ENCODE peak calls at places on chromosome 14, in five cellular contexts. O is A549, H is HepG2, E is endothelial cell of umbilical vein, N is K562. B is an unnamed sample.

GRCh38 chr14:99540196-99541032 is 59.2 kb downstream of the CCNK start:
- DNase-seq in H (no peak), O (no peak), E (no peak), N (no peak), B (no peak)

GRCh38 chr14:50084666-50085065 is 31.7 kb downstream of the VCPKMT start:
- DNase-seq in N (no peak), E (no peak), O (no peak), H (no peak), B (no peak)

GRCh38 chr14:44767646-44768173 is 194.0 kb downstream of the KLHL28 start:
- DNase-seq in H (no peak), N (no peak), O (no peak), E (no peak), B (no peak)

GRCh38 chr14:69284170-69284569 is 24.2 kb downstream of the GALNT16 start:
- DNase-seq in O (no peak), H (no peak), E (no peak), N (no peak), B (no peak)

GRCh38 chr14:63996575-63997220 is 143.9 kb downstream of the SYNE2 start:
- DNase-seq in N (no peak), E (peak; percentile 16), O (no peak), H (no peak), B (no peak)

GRCh38 chr14:87995500-87996275 is 2.7 kb upstream of the GALC start:
- DNase-seq in N (no peak), H (peak; percentile 85), E (no peak), O (no peak), B (no peak)

GRCh38 chr14:54650331-54651017 is 83.5 kb downstream of the SAMD4A start:
- DNase-seq in E (peak; percentile 93), H (peak; percentile 78), N (no peak), O (peak; percentile 21), B (no peak)

GRCh38 chr14:91569301-91569700 is 59.2 kb upstream of the PPP4R3A start:
- DNase-seq in H (no peak), E (no peak), N (no peak), O (no peak), B (no peak)

GRCh38 chr14:102295301-102295700 is 9.7 kb downstream of the MOK start:
- DNase-seq in E (no peak), H (no peak), O (peak; percentile 51), N (no peak), B (no peak)

GRCh38 chr14:29897181-29897580 is 30.5 kb downstream of the PRKD1 start:
- DNase-seq in E (no peak), H (no peak), O (no peak), N (no peak), B (no peak)

GRCh38 chr14:23483216-23483854 is 13.8 kb downstream of the NGDN start:
- DNase-seq in E (no peak), N (peak; percentile 50), H (peak; percentile 69), O (peak; percentile 60), B (no peak)

GRCh38 chr14:59321184-59321952 is 132.9 kb downstream of the DAAM1 start:
- DNase-seq in O (no peak), E (peak; percentile 90), H (no peak), N (no peak), B (no peak)

GRCh38 chr14:59317782-59318505 is 129.5 kb downstream of the DAAM1 start:
- DNase-seq in E (no peak), O (no peak), N (no peak), H (no peak), B (no peak)

GRCh38 chr14:59320771-59321170 is 132.3 kb downstream of the DAAM1 start:
- DNase-seq in H (no peak), E (no peak), O (no peak), N (no peak), B (no peak)

GRCh38 chr14:59317346-59317745 is 128.9 kb downstream of the DAAM1 start:
- DNase-seq in N (no peak), H (no peak), O (no peak), E (no peak), B (no peak)

DNA sequence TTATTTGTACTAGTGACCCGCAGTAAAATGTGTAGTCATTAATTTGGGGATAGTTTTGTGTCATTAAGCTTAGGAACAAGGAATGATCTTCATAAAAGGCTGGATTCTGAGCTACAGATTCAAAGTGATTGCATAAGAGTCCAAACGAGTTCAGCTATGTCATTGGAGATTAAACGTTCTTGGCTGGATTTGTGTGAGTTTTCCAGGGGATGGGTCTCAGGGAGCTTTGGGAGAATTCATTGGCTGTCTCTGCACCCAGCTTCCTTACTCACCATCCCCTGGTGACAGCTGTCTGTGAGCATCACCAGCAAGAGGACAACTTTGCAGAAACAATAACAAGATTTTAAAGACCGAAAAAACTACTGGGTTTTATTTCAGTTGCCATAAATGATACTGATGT is 130.4 kb downstream of the DAAM1 start:
- DNase-seq in H (no peak), O (no peak), N (no peak), E (no peak), B (no peak)
- H3K4me1 ChIP-seq in H (peaks cover 55% of the 10 kb centered on the region), O (peaks cover 20% of the 10 kb centered on the region), N (no peaks in the 10 kb centered on the region), E (peaks cover 21% of the 10 kb centered on the region), B (peaks cover 7% of the 10 kb centered on the region)

GRCh38 chr14:77026930-77027537 is 1.5 kb downstream of the IRF2BPL start:
- DNase-seq in E (peak; percentile 52), H (no peak), N (peak; percentile 38), O (no peak), B (no peak)

GRCh38 chr14:77027538-77028383 is 747 bp downstream of the IRF2BPL start:
- DNase-seq in H (no peak), E (peak; percentile 64), N (peak; percentile 75), O (peak; percentile 65), B (no peak)

GRCh38 chr14:77024171-77024627 is 4.3 kb downstream of the IRF2BPL start:
- DNase-seq in N (peak; percentile 36), H (peak; percentile 66), E (no peak), O (no peak), B (no peak)

GRCh38 chr14:77025744-77026165 is 2.8 kb downstream of the IRF2BPL start:
- DNase-seq in N (no peak), E (peak; percentile 35), H (no peak), O (no peak), B (no peak)

GRCh38 chr14:77026166-77026929 is 2.2 kb downstream of the IRF2BPL start:
- DNase-seq in O (no peak), H (no peak), N (no peak), E (peak; percentile 61), B (no peak)
- TF ChIP-seq MAX in O (peak; percentile 74), H (no peak), N (peak; percentile 24), E (no peak), B (no peak)

DNA sequence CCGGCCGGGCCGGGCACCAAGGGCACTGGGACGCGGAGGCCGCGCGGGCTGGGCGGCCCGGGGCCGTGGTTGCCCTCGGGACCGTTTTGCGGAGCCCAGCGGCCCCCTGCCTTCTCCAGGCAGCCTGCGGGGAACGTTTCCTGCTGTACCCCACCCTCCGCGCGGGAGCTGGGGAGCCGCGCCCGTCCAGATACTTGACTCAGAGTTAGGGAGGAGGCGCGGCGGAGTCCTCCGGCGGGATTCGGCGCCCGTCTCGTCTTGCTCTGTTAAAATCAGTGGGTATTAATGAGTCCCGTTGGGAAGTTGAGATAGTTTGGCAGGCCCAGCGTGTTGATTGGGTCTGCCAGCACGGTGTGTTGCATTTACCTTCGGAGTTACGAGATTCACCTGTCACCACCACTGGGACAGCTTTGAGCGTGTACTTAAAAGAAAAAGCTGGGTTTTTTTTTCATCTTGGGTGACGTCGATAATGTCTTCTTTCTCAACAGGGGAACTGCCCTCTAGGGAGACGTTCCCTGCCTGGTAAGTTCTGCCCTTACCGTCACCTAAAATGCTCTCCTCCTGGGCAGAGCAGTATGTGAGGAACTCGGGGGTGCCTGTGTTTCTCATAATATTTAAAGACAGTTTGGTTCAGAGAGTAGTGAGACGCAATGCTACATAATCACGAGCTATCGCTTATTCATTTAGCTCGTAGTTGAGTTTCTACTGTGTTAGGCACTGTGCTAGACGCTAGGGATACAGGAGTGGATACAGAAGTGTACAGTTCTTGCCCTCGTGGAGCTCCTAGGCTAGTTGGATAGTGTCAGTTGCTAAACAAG is 596 bp downstream of the DLST start:
- DNase-seq in E (peak; percentile 70), H (no peak), O (peak; percentile 43), N (no peak), B (no peak)
- H3K4me1 ChIP-seq in E (peaks cover 24% of the 10 kb centered on the region), H (peaks cover 70% of the 10 kb centered on the region), O (peaks cover 56% of the 10 kb centered on the region), N (peaks cover 16% of the 10 kb centered on the region), B (peaks cover 8% of the 10 kb centered on the region)

GRCh38 chr14:24976599-24976998 is 73.3 kb downstream of the STXBP6 start:
- DNase-seq in O (no peak), N (no peak), E (no peak), H (no peak), B (no peak)

GRCh38 chr14:24975393-24975792 is 74.6 kb downstream of the STXBP6 start:
- DNase-seq in N (no peak), H (no peak), E (no peak), O (no peak), B (no peak)

GRCh38 chr14:24979725-24980239 is 70.2 kb downstream of the STXBP6 start:
- DNase-seq in N (no peak), H (no peak), O (no peak), E (no peak), B (no peak)

GRCh38 chr14:24982472-24983155 is 67.3 kb downstream of the STXBP6 start:
- DNase-seq in E (peak; percentile 80), N (no peak), O (no peak), H (peak; percentile 94), B (no peak)

DNA sequence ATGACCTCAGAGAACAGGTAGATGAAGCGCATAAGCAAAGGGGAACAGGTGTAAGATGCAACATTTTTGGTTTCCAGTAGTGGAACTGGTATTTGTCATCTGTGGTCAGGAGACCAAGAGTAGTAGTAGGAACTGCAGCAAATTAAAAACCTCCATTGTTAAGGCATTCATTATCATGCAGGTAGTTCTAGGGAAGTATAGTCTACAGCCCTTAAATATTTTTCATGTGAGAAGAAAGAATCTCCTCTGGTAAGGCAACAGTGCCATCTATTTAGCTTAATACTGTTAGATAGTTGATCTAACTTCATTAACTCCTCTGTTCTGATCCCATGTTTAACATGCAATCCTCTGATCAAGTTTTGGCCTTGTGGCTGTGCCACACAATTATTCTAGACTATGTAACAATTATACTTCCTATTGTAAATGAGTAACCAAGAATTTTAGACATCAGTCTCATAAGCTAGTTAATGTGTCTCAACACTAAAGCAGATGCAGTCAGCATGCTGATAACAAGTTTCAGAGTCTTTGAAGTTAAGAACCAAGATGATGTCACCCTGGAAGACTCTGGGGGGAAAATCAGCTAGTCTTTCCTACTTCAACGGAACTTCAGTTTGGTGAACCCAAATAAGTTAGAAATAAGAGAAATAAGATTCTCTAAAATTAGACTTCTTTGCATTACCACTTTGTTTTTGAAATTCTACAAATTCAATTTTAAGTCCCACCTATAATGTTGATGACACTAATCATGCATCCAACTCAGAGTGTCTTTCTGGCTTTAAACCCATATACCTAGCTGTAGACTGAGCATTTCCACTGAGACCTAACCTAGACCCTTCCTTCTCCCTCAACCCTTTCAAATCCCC is 70.9 kb downstream of the STXBP6 start:
- DNase-seq in N (no peak), O (no peak), H (peak; percentile 93), E (no peak), B (peak; percentile 46)
- TF ChIP-seq MAX in N (no peak), O (no peak), H (no peak), E (no peak), B (no peak)

DNA sequence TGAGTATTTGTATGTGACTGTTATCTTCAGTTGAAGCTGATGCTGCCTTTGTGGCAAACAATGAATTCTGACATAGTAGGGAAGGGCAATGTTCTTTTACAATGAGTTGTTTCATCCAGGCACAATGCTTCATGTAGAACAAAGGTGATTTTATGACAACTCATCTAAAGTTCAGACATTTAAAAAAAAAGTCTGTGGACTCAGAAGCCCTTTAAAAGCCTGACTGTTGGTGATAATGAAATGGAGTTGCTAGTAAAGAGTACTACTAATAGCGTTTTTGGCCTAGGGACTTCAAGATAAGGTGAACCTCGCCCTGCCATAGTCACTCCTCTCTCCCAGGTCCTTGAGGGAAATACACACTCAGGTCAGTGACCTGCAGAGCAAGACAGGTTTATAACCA is 105.1 kb downstream of the AKAP6 start:
- DNase-seq in H (no peak), N (no peak), E (no peak), O (no peak), B (no peak)
- H3K4me1 ChIP-seq in H (no peaks in the 10 kb centered on the region), N (peaks cover 2% of the 10 kb centered on the region), E (no peaks in the 10 kb centered on the region), O (no peaks in the 10 kb centered on the region), B (peaks cover 31% of the 10 kb centered on the region)

B was measured in GM12878.